ENCODE peak calls at places on chromosomes 3 and 15, in nine cellular contexts. J, Q, I, S, X, R, D, G and A are unnamed samples.

GRCh38 chr3:52004158-52004787 is 8.6 kb upstream of the RPL29 start:
- DNase-seq in J (peak), Q (peak), I (peak), S (peak), X (no peak), R (peak), D (peak), G (peak), A (no peak)

GRCh38 chr3:4818164-4818563 is 161.1 kb upstream of the BHLHE40 start:
- DNase-seq in J (no peak), Q (no peak), I (no peak), S (no peak), X (no peak), R (no peak), D (no peak), G (no peak), A (no peak)

GRCh38 chr3:137812018-137812417 is 47.9 kb downstream of the SOX14 start:
- DNase-seq in J (no peak), Q (no peak), I (no peak), S (no peak), X (no peak), R (no peak), D (no peak), G (no peak), A (no peak)

GRCh38 chr15:72368315-72368714 is 7.5 kb downstream of the HEXA start:
- DNase-seq in J (no peak), Q (no peak), I (no peak), S (no peak), X (no peak), R (no peak), D (no peak), G (no peak), A (no peak)

GRCh38 chr3:110101361-110101760 is 764.0 kb upstream of the DPPA4 start:
- DNase-seq in J (no peak), Q (no peak), I (no peak), S (peak), X (no peak), R (no peak), D (no peak), G (no peak), A (no peak)

GRCh38 chr3:173889522-173890055 is 492.0 kb downstream of the NLGN1 start:
- DNase-seq in J (no peak), Q (no peak), I (no peak), S (no peak), X (no peak), R (no peak), D (no peak), G (no peak), A (no peak)

GRCh38 chr15:67101981-67102929 is 36.9 kb downstream of the SMAD3 start:
- DNase-seq in J (peak), Q (peak), I (no peak), S (peak), X (no peak), R (peak), D (peak), G (no peak), A (no peak)

GRCh38 chr15:96362001-96362758 is 31.7 kb downstream of the NR2F2 start:
- DNase-seq in J (no peak), Q (no peak), I (no peak), S (no peak), X (no peak), R (no peak), D (no peak), G (no peak), A (no peak)

GRCh38 chr3:58288011-58288728 is 17.9 kb upstream of the RPP14 start:
- DNase-seq in J (no peak), Q (no peak), I (no peak), S (no peak), X (no peak), R (no peak), D (no peak), G (no peak), A (no peak)

GRCh38 chr15:60555291-60555690 is 76.3 kb upstream of the ICE2 start:
- DNase-seq in J (no peak), Q (no peak), I (no peak), S (no peak), X (no peak), R (no peak), D (no peak), G (no peak), A (no peak)

GRCh38 chr3:147408180-147409105 is 722 bp upstream of the ZIC1 start:
- DNase-seq in J (no peak), Q (no peak), I (peak), S (no peak), X (no peak), R (no peak), D (no peak), G (no peak), A (no peak)

GRCh38 chr15:78314181-78314581 is 14.8 kb upstream of the SKIC8 start:
- DNase-seq in J (no peak), Q (no peak), I (no peak), S (no peak), X (no peak), R (no peak), D (no peak), G (no peak), A (no peak)

GRCh38 chr3:29271501-29271900 is 9.4 kb upstream of the RBMS3 start:
- DNase-seq in J (no peak), Q (no peak), I (no peak), S (no peak), X (no peak), R (no peak), D (no peak), G (no peak), A (no peak)

GRCh38 chr15:100861511-100861991 is 18.1 kb upstream of the ALDH1A3 start:
- DNase-seq in J (no peak), Q (peak), I (no peak), S (peak), X (no peak), R (no peak), D (no peak), G (peak), A (no peak)

GRCh38 chr3:127768346-127769008 is 53.8 kb downstream of the MGLL start:
- DNase-seq in J (peak), Q (peak), I (no peak), S (peak), X (peak), R (peak), D (peak), G (no peak), A (no peak)

GRCh38 chr3:11356269-11356668 is 84.1 kb downstream of the ATG7 start:
- DNase-seq in J (no peak), Q (peak), I (no peak), S (no peak), X (no peak), R (no peak), D (no peak), G (no peak), A (no peak)

GRCh38 chr3:131713416-131714118 is 210.8 kb upstream of the MRPL3 start:
- DNase-seq in J (no peak), Q (no peak), I (no peak), S (no peak), X (no peak), R (no peak), D (no peak), G (no peak), A (no peak)

GRCh38 chr3:46091046-46091445 is 63.8 kb upstream of the XCR1 start:
- DNase-seq in J (no peak), Q (no peak), I (no peak), S (no peak), X (no peak), R (no peak), D (no peak), G (no peak), A (no peak)

GRCh38 chr3:184175506-184175905 is 851 bp downstream of the AP2M1 start:
- DNase-seq in J (no peak), Q (no peak), I (peak), S (no peak), X (no peak), R (no peak), D (no peak), G (no peak), A (no peak)

GRCh38 chr3:144549161-144549560 is 577.5 kb downstream of the DIPK2A start:
- DNase-seq in J (peak), Q (no peak), I (peak), S (no peak), X (no peak), R (no peak), D (peak), G (no peak), A (no peak)

GRCh38 chr3:133475245-133476010 is 75.6 kb downstream of the BFSP2 start:
- DNase-seq in J (no peak), Q (no peak), I (no peak), S (no peak), X (no peak), R (peak), D (no peak), G (no peak), A (no peak)

GRCh38 chr3:133472242-133472641 is 72.4 kb downstream of the BFSP2 start:
- DNase-seq in J (peak), Q (peak), I (peak), S (no peak), X (no peak), R (no peak), D (peak), G (no peak), A (no peak)

GRCh38 chr3:133472889-133473288 is 73.0 kb downstream of the BFSP2 start:
- DNase-seq in J (no peak), Q (no peak), I (no peak), S (no peak), X (no peak), R (no peak), D (no peak), G (no peak), A (no peak)

GRCh38 chr3:133476971-133477375 is 77.1 kb downstream of the BFSP2 start:
- DNase-seq in J (no peak), Q (no peak), I (no peak), S (no peak), X (no peak), R (peak), D (no peak), G (no peak), A (no peak)

DNA sequence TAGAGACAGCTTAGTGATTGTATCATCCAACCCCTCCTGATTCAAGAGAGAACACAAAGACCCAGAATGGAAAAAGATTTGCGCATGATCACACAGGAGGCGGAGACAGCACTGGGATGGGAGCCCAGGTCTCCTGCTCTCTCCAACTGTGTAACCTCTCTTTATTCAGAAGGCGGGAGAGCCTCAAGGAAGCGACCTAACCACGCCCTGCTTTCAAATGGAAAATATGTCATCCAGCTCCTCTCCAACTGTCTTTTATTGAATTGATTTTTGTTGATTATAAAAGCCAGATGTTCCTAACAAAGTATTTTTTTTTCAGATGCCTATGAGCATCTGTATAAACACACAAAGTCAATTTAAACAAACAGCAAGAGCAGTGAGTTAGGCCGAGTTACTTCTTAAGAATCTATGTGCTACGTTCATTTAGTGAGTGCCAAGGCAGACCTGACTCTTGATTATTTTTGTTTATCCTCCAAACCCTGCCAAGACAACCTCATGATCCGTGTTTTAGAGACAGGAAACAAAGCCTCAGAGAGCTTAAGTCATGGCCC is 74.5 kb downstream of the BFSP2 start:
- DNase-seq in J (peak), Q (peak), I (no peak), S (peak), X (peak), R (no peak), D (peak), G (peak), A (no peak)
- H3K4me3 ChIP-seq in J (no peak), Q (no peak), I (no peak), S (no peak), X (no peak), R (peak), D (no peak), G (no peak), A (no peak)

DNA sequence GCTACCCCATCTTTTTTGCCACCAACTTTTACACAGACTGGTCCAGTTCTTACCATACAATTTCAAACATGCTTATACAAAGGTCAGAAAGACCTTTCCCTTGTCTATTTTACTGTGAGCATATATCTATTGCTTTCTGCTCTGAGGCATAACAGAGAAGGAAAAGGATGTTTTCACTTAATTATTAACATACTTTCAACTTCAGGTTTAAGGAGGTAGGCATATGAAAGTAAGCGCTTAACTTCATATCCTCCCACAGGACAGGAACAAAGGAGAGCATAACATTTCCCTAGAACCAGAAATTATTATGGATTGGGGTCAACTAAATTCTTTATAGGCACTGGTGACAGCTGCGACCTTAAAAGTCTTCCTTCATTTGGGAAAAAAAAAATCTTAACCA is 1.1 kb downstream of the MYEF2 start:
- DNase-seq in J (no peak), Q (no peak), I (no peak), S (no peak), X (no peak), R (no peak), D (no peak), G (no peak), A (no peak)
- H3K4me3 ChIP-seq in J (peak), Q (peak), I (no peak), S (no peak), X (peak), R (peak), D (peak), G (peak), A (peak)

GRCh38 chr3:138950006-138950644 is 3.1 kb downstream of the FOXL2NB start:
- DNase-seq in J (peak), Q (peak), I (peak), S (no peak), X (no peak), R (no peak), D (peak), G (no peak), A (no peak)
- H3K4me3 ChIP-seq in J (no peak), Q (peak), I (peak), S (peak), X (peak), R (no peak), D (peak), G (peak), A (no peak)

DNA sequence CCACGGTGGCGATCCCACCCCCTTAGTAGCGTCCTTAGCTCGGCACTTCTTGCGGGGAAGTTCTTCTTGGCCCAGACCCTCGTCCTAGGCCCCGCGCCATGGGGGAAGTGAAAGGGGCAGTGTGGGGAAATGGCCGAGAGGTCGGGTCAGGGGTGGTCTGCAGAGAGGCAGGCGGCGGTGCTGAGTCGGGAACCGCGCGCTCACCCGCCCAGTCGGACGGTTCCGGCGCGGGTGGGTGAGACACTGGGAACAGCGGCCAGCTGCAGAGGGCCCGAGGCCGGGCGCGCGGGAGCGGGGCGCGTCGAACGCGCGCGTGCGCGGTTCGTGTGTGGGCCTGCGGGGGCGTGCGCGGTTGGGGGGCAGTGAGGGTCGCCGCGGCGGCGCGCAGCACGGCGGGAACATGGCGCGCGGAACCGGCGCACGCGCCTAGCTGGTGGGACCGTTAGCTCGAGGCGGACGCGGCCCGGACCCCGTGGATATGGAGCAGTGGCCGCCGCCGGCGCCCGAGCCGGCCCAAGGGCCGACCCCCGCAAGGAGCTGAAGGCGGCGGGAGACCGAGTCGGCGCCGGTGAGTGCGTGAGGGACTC is 246.9 kb downstream of the GOLGA6L6 start:
- DNase-seq in J (no peak), Q (no peak), I (no peak), S (no peak), X (no peak), R (no peak), D (no peak), G (no peak), A (no peak)
- H3K4me3 ChIP-seq in J (no peak), Q (no peak), I (no peak), S (no peak), X (no peak), R (no peak), D (no peak), G (no peak), A (no peak)

DNA sequence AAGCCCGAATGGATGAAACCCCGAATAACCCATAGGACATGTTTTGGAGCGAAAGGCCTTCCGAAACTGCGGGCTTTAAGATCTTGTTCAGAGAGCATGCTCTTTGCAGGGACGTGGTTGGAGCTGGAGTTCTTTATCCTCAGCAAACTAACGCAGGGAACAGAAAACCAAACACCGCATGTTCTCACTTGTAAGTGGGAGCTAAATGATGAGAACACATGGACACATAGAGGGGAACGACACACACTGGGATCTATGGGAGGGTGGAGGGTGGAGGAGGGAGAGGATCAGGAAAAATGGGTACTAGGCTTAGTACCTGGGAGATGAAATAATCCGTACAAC is 219.7 kb upstream of the ATP10A start:
- DNase-seq in J (peak), Q (no peak), I (no peak), S (peak), X (no peak), R (no peak), D (no peak), G (no peak), A (no peak)
- H3K4me3 ChIP-seq in J (peak), Q (peak), I (peak), S (peak), X (peak), R (peak), D (peak), G (peak), A (peak)

DNA sequence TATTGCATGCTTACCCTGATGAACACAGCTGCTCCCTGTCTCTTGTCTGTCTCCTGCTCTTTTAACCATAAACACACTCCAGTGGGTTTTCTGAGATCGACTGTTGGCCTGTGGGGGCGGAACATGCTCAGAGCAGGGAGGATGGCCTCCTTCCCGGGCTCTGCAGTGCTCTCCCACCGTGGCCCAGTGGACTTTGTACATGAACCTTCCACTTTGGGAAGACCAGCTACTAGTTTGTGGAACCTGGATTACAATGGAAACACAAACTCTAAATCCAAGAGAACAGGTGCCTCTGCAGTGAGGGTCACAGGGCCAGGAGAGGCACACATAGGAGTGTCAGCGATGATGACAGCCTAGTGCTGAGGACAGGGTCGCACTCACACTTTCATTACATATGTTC is 56.5 kb downstream of the KLF13 start:
- DNase-seq in J (no peak), Q (no peak), I (no peak), S (no peak), X (no peak), R (no peak), D (no peak), G (no peak), A (no peak)
- H3K4me3 ChIP-seq in J (no peak), Q (no peak), I (no peak), S (no peak), X (no peak), R (no peak), D (no peak), G (no peak), A (no peak)

GRCh38 chr15:51621917-51622268 is 678 bp downstream of the DMXL2 start:
- DNase-seq in J (peak), Q (peak), I (peak), S (peak), X (no peak), R (peak), D (peak), G (peak), A (peak)

GRCh38 chr15:51621155-51621554 is 1.4 kb downstream of the DMXL2 start:
- DNase-seq in J (no peak), Q (no peak), I (no peak), S (no peak), X (no peak), R (no peak), D (no peak), G (no peak), A (no peak)

GRCh38 chr15:51622269-51623180 is at the start of gene DMXL2:
- DNase-seq in J (peak), Q (peak), I (peak), S (peak), X (peak), R (peak), D (peak), G (peak), A (peak)

GRCh38 chr15:51619331-51620033 is 3.1 kb downstream of the DMXL2 start:
- DNase-seq in J (no peak), Q (no peak), I (no peak), S (no peak), X (no peak), R (no peak), D (no peak), G (no peak), A (no peak)

GRCh38 chr15:51620647-51621046 is 1.9 kb downstream of the DMXL2 start:
- DNase-seq in J (no peak), Q (no peak), I (no peak), S (no peak), X (no peak), R (peak), D (no peak), G (no peak), A (no peak)
- H3K4me3 ChIP-seq in J (peak), Q (peak), I (no peak), S (no peak), X (no peak), R (peak), D (peak), G (no peak), A (no peak)

DNA sequence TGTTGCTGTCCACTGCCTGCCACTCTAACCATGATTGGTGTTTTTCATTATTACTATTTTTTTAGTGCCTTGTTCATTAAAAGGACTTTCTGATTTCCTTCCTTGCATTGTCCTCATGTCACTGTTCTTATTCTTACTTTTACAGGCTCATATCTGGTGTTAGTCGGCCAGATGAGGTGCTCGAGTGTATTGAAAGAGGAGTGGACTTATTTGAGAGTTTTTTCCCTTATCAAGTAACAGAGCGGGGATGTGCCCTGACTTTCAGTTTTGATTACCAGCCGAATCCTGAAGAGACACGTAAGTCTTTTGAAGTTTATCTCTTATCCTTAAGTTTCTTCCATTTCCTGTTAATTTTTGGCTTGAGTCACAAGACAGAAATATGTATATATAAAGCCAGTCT is 23.2 kb downstream of the QTRT2 start:
- DNase-seq in J (peak), Q (peak), I (no peak), S (peak), X (no peak), R (no peak), D (no peak), G (no peak), A (no peak)
- H3K4me3 ChIP-seq in J (no peak), Q (no peak), I (no peak), S (no peak), X (no peak), R (no peak), D (no peak), G (no peak), A (no peak)